ENCODE peak calls at places on chromosomes 2 and 18, in four cellular contexts. Y is NCI-H2029, T is heart right ventricle, G is upper lobe of right lung. U is an unnamed sample.

GRCh38 chr2:213490087-213490486 is 205.8 kb downstream of the SPAG16 start:
- DNase-seq in Y (no peak), T (no peak), G (no peak), U (no peak)

GRCh38 chr2:240913810-240914644 is 7.9 kb downstream of the CROCC2 start:
- DNase-seq in Y (peak; percentile 37), T (peak; percentile 71), G (peak; percentile 81), U (peak; percentile 83)

GRCh38 chr2:189866296-189866695 is 82.0 kb downstream of the PMS1 start:
- DNase-seq in Y (no peak), T (no peak), G (no peak), U (no peak)

GRCh38 chr2:83686863-83687262 is 772.2 kb downstream of the SUCLG1 start:
- DNase-seq in Y (no peak), T (no peak), G (no peak), U (no peak)

GRCh38 chr18:44325903-44326650 is 354.6 kb upstream of the SETBP1 start:
- DNase-seq in Y (peak; percentile 36), T (peak; percentile 27), G (no peak), U (peak; percentile 16)

GRCh38 chr2:105510761-105511669 is 112.2 kb upstream of the FHL2 start:
- DNase-seq in Y (no peak), T (no peak), G (no peak), U (no peak)

GRCh38 chr2:224429441-224429810 is 27.5 kb upstream of the FAM124B start:
- DNase-seq in Y (no peak), T (no peak), G (no peak), U (no peak)

GRCh38 chr2:42696987-42697386 is 66.9 kb downstream of the OXER1 start:
- DNase-seq in Y (no peak), T (no peak), G (no peak), U (no peak)

GRCh38 chr2:28904295-28904694 is 9.8 kb downstream of the WDR43 start:
- DNase-seq in Y (no peak), T (no peak), G (no peak), U (no peak)

GRCh38 chr2:233829193-233830110 is 24.9 kb downstream of the HJURP start:
- DNase-seq in Y (no peak), T (no peak), G (peak; percentile 32), U (no peak)

GRCh38 chr2:54158311-54158710 is 42.9 kb downstream of the ACYP2 start:
- DNase-seq in Y (no peak), T (no peak), G (no peak), U (no peak)

GRCh38 chr2:200454839-200455801 is 54.7 kb downstream of the KCTD18 start:
- DNase-seq in Y (no peak), T (no peak), G (no peak), U (no peak)

GRCh38 chr2:42095923-42096408 is 48.1 kb downstream of the PKDCC start:
- DNase-seq in Y (peak; percentile 54), T (peak; percentile 74), G (peak; percentile 80), U (peak; percentile 70)

GRCh38 chr2:5467506-5467905 is 224.7 kb upstream of the SOX11 start:
- DNase-seq in Y (no peak), T (no peak), G (no peak), U (no peak)

GRCh38 chr2:10832228-10832936 is 19.8 kb upstream of the PDIA6 start:
- DNase-seq in Y (peak; percentile 50), T (peak; percentile 73), G (peak; percentile 91), U (peak; percentile 79)

GRCh38 chr18:74820160-74820780 is 222.6 kb downstream of the ZNF407 start:
- DNase-seq in Y (no peak), T (no peak), G (no peak), U (no peak)

GRCh38 chr2:61089797-61090196 is 24.1 kb downstream of the SANBR start:
- DNase-seq in Y (no peak), T (no peak), G (no peak), U (no peak)

GRCh38 chr18:61851279-61851678 is 41.5 kb downstream of the RNF152 start:
- DNase-seq in Y (no peak), T (no peak), G (no peak), U (no peak)

GRCh38 chr18:79361766-79362522 is 33.8 kb upstream of the NFATC1 start:
- DNase-seq in Y (no peak), T (no peak), G (no peak), U (no peak)

GRCh38 chr2:240956161-240956934 is 42.1 kb upstream of the SNED1 start:
- DNase-seq in Y (no peak), T (no peak), G (no peak), U (peak; percentile 5)

GRCh38 chr2:113818382-113818951 is 62.0 kb upstream of the SLC35F5 start:
- DNase-seq in Y (peak; percentile 63), T (peak; percentile 33), G (no peak), U (peak; percentile 16)

GRCh38 chr2:237064203-237065061 is 21.3 kb upstream of the COPS8 start:
- DNase-seq in Y (no peak), T (no peak), G (no peak), U (no peak)

GRCh38 chr2:120192280-120192679 is 30.9 kb downstream of the TMEM185B start:
- DNase-seq in Y (no peak), T (no peak), G (no peak), U (no peak)

GRCh38 chr2:241776336-241777166 is at the start of gene GAL3ST2:
- DNase-seq in Y (no peak), T (no peak), G (peak; percentile 42), U (no peak)

GRCh38 chr2:217993055-217993645 is 9.6 kb downstream of the TNS1 start:
- DNase-seq in Y (no peak), T (no peak), G (no peak), U (peak; percentile 6)